ENCODE peak calls at places on chromosomes 5 and 9, in eight cellular contexts. C is sigmoid colon; O is WTC11; M is T-helper 2 cell; P is skeletal muscle cell; N is stimulated activated CD4-positive, alpha-beta T cell treated with anti-CD3 and anti-CD28 coated beads, Interleukin-4, amount 100 ng/mL, for 4 hours; V is epithelial cell of esophagus; E is AG08396. U is an unnamed sample.

GRCh38 chr9:131714161-131714646 is 25.7 kb downstream of the RAPGEF1 start:
- DNase-seq in C (peak), P (no peak), O (no peak), N (no peak), E (peak), M (no peak), V (peak), U (no peak)

GRCh38 chr5:79269733-79270166 is 33.8 kb downstream of the JMY start:
- DNase-seq in O (no peak), N (no peak), V (no peak), E (no peak), P (no peak), C (no peak), M (no peak), U (no peak)

GRCh38 chr5:172411423-172412111 is 42.8 kb downstream of the SH3PXD2B start:
- DNase-seq in O (no peak), C (no peak), E (no peak), P (no peak), N (no peak), M (no peak), V (no peak), U (no peak)

GRCh38 chr9:78234810-78235209 is 1.1 kb upstream of the CEP78 start:
- DNase-seq in M (no peak), C (no peak), N (no peak), V (peak), O (no peak), E (peak), P (no peak), U (no peak)

GRCh38 chr9:123111427-123111826 is 78.0 kb downstream of the GPR21 start:
- DNase-seq in O (no peak), N (no peak), E (no peak), V (peak), C (no peak), M (no peak), P (no peak), U (no peak)

GRCh38 chr5:76622973-76623596 is at the start of gene F2RL2:
- DNase-seq in M (no peak), O (no peak), V (peak), P (peak), C (peak), E (peak), N (no peak), U (no peak)

GRCh38 chr9:129558551-129559505 is 62.1 kb downstream of the C9orf50 start:
- DNase-seq in C (no peak), P (no peak), M (no peak), N (no peak), E (no peak), V (no peak), O (peak), U (no peak)

GRCh38 chr5:53779541-53779981 is 219.1 kb downstream of the NDUFS4 start:
- DNase-seq in N (no peak), E (peak), O (no peak), C (no peak), V (peak), P (peak), M (no peak), U (no peak)

GRCh38 chr5:120901199-120901598 is 437.1 kb downstream of the PRR16 start:
- DNase-seq in E (no peak), N (no peak), V (peak), C (no peak), O (no peak), M (no peak), P (no peak), U (no peak)

GRCh38 chr9:98024702-98025101 is 31.8 kb upstream of the NANS start:
- DNase-seq in N (no peak), V (no peak), P (no peak), M (no peak), C (no peak), O (no peak), E (no peak), U (no peak)

GRCh38 chr5:72818866-72819534 is 2.5 kb downstream of the TNPO1 start:
- DNase-seq in P (no peak), V (peak), M (no peak), O (peak), N (peak), E (peak), C (peak), U (peak)

GRCh38 chr9:116900543-116900942 is 213.4 kb downstream of the TRIM32 start:
- DNase-seq in C (no peak), M (no peak), V (no peak), P (no peak), E (no peak), N (no peak), O (no peak), U (no peak)

U was measured in activated T-cell treated with anti-CD3 and anti-CD28 coated beads for 4 hours.